ENCODE peak calls at places on chromosome X, in nine cellular contexts. One of them, this sample, is unnamed. For H3K36me3, the result is how much of the 10 kb centered on the place peaks cover.

GRCh38 chrX:661154-661553 is 30.6 kb downstream of the SHOX start:
- DNase-seq in thoracic aorta: no peak
- DNase-seq in SK-N-SH: no peak
- DNase-seq in kidney epithelial cell: no peak
- DNase-seq in CD8-positive, alpha-beta T cell: no peak
- DNase-seq in neuronal stem cell: no peak
- DNase-seq in endodermal cell: no peak
- DNase-seq in effector memory CD4-positive, alpha-beta T cell: no peak
- DNase-seq in hepatocyte: no peak
- DNase-seq in this sample: no peak

GRCh38 chrX:132435222-132435621 is 53.6 kb downstream of the MBNL3 start:
- DNase-seq in thoracic aorta: no peak
- DNase-seq in SK-N-SH: no peak
- DNase-seq in kidney epithelial cell: no peak
- DNase-seq in CD8-positive, alpha-beta T cell: no peak
- DNase-seq in neuronal stem cell: no peak
- DNase-seq in endodermal cell: no peak
- DNase-seq in effector memory CD4-positive, alpha-beta T cell: no peak
- DNase-seq in hepatocyte: no peak
- DNase-seq in this sample: no peak

GRCh38 chrX:38612281-38612680 is 50.9 kb downstream of the TSPAN7 start:
- DNase-seq in thoracic aorta: no peak
- DNase-seq in SK-N-SH: no peak
- DNase-seq in kidney epithelial cell: no peak
- DNase-seq in CD8-positive, alpha-beta T cell: no peak
- DNase-seq in neuronal stem cell: no peak
- DNase-seq in endodermal cell: no peak
- DNase-seq in effector memory CD4-positive, alpha-beta T cell: no peak
- DNase-seq in hepatocyte: no peak
- DNase-seq in this sample: no peak

GRCh38 chrX:3262906-3263305 is 83.5 kb downstream of the MXRA5 start:
- DNase-seq in thoracic aorta: peak
- DNase-seq in SK-N-SH: no peak
- DNase-seq in kidney epithelial cell: peak
- DNase-seq in CD8-positive, alpha-beta T cell: no peak
- DNase-seq in neuronal stem cell: no peak
- DNase-seq in endodermal cell: no peak
- DNase-seq in effector memory CD4-positive, alpha-beta T cell: no peak
- DNase-seq in hepatocyte: peak
- DNase-seq in this sample: peak

GRCh38 chrX:69163936-69164741 is 1.1 kb downstream of the PJA1 start:
- DNase-seq in thoracic aorta: no peak
- DNase-seq in SK-N-SH: peak
- DNase-seq in kidney epithelial cell: no peak
- DNase-seq in CD8-positive, alpha-beta T cell: peak
- DNase-seq in neuronal stem cell: no peak
- DNase-seq in endodermal cell: no peak
- DNase-seq in effector memory CD4-positive, alpha-beta T cell: peak
- DNase-seq in hepatocyte: peak
- DNase-seq in this sample: peak

GRCh38 chrX:110748256-110748811 is 47.3 kb downstream of the CHRDL1 start:
- DNase-seq in thoracic aorta: no peak
- DNase-seq in SK-N-SH: no peak
- DNase-seq in kidney epithelial cell: no peak
- DNase-seq in CD8-positive, alpha-beta T cell: no peak
- DNase-seq in neuronal stem cell: no peak
- DNase-seq in endodermal cell: no peak
- DNase-seq in effector memory CD4-positive, alpha-beta T cell: no peak
- DNase-seq in hepatocyte: no peak
- DNase-seq in this sample: no peak

GRCh38 chrX:83516597-83516996 is 8.5 kb downstream of the POU3F4 start:
- DNase-seq in thoracic aorta: no peak
- DNase-seq in SK-N-SH: no peak
- DNase-seq in kidney epithelial cell: no peak
- DNase-seq in CD8-positive, alpha-beta T cell: no peak
- DNase-seq in neuronal stem cell: no peak
- DNase-seq in endodermal cell: no peak
- DNase-seq in effector memory CD4-positive, alpha-beta T cell: no peak
- DNase-seq in hepatocyte: no peak
- DNase-seq in this sample: no peak

GRCh38 chrX:131675596-131676194 is 131.8 kb downstream of the OR13H1 start:
- DNase-seq in thoracic aorta: no peak
- DNase-seq in SK-N-SH: peak
- DNase-seq in kidney epithelial cell: no peak
- DNase-seq in CD8-positive, alpha-beta T cell: no peak
- DNase-seq in neuronal stem cell: peak
- DNase-seq in endodermal cell: peak
- DNase-seq in effector memory CD4-positive, alpha-beta T cell: no peak
- DNase-seq in hepatocyte: peak
- DNase-seq in this sample: peak

GRCh38 chrX:123846598-123847038 is 13.2 kb upstream of the XIAP start:
- DNase-seq in thoracic aorta: no peak
- DNase-seq in SK-N-SH: no peak
- DNase-seq in kidney epithelial cell: no peak
- DNase-seq in CD8-positive, alpha-beta T cell: no peak
- DNase-seq in neuronal stem cell: no peak
- DNase-seq in endodermal cell: no peak
- DNase-seq in effector memory CD4-positive, alpha-beta T cell: no peak
- DNase-seq in hepatocyte: no peak
- DNase-seq in this sample: peak

GRCh38 chrX:12080265-12080664 is 58.0 kb upstream of the FRMPD4 start:
- DNase-seq in thoracic aorta: no peak
- DNase-seq in SK-N-SH: peak
- DNase-seq in kidney epithelial cell: no peak
- DNase-seq in CD8-positive, alpha-beta T cell: no peak
- DNase-seq in neuronal stem cell: peak
- DNase-seq in endodermal cell: no peak
- DNase-seq in effector memory CD4-positive, alpha-beta T cell: no peak
- DNase-seq in hepatocyte: peak
- DNase-seq in this sample: peak

GRCh38 chrX:148865237-148865636 is 364.8 kb downstream of the AFF2 start:
- DNase-seq in thoracic aorta: no peak
- DNase-seq in SK-N-SH: no peak
- DNase-seq in kidney epithelial cell: no peak
- DNase-seq in CD8-positive, alpha-beta T cell: no peak
- DNase-seq in neuronal stem cell: no peak
- DNase-seq in endodermal cell: no peak
- DNase-seq in effector memory CD4-positive, alpha-beta T cell: no peak
- DNase-seq in hepatocyte: no peak
- DNase-seq in this sample: no peak

GRCh38 chrX:70485466-70485865 is 40.8 kb downstream of the DLG3 start:
- DNase-seq in thoracic aorta: no peak
- DNase-seq in SK-N-SH: no peak
- DNase-seq in kidney epithelial cell: no peak
- DNase-seq in CD8-positive, alpha-beta T cell: no peak
- DNase-seq in neuronal stem cell: no peak
- DNase-seq in endodermal cell: peak
- DNase-seq in effector memory CD4-positive, alpha-beta T cell: no peak
- DNase-seq in hepatocyte: no peak
- DNase-seq in this sample: no peak

GRCh38 chrX:19350831-19351447 is 7.2 kb downstream of the PDHA1 start:
- DNase-seq in thoracic aorta: no peak
- DNase-seq in SK-N-SH: no peak
- DNase-seq in kidney epithelial cell: no peak
- DNase-seq in CD8-positive, alpha-beta T cell: no peak
- DNase-seq in neuronal stem cell: no peak
- DNase-seq in endodermal cell: no peak
- DNase-seq in effector memory CD4-positive, alpha-beta T cell: no peak
- DNase-seq in hepatocyte: no peak
- DNase-seq in this sample: no peak

DNA sequence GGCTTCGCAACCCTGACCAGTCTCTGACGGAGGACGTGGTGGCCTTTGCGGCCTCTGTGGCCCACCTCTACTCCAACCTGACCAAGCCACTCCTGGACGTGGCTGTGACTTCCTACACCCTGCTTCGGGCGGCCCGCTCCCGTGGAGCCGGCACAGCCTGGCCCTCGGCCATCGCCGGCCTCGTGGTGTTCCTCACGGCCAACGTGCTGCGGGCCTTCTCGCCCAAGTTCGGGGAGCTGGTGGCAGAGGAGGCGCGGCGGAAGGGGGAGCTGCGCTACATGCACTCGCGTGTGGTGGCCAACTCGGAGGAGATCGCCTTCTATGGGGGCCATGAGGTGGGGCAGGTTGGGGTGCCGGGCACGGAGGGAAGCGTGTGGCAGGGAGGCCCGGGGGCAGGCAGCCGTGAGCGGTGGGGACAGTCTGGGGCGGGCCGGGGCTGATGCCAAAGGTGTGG is 1.2 kb downstream of the ABCD1 start:
- DNase-seq in thoracic aorta: no peak
- DNase-seq in SK-N-SH: peak
- DNase-seq in kidney epithelial cell: no peak
- DNase-seq in CD8-positive, alpha-beta T cell: no peak
- DNase-seq in neuronal stem cell: no peak
- DNase-seq in endodermal cell: no peak
- DNase-seq in effector memory CD4-positive, alpha-beta T cell: no peak
- DNase-seq in hepatocyte: no peak
- DNase-seq in this sample: no peak
- H3K4me3 ChIP-seq in thoracic aorta: peak
- H3K4me3 ChIP-seq in SK-N-SH: no peak
- H3K4me3 ChIP-seq in kidney epithelial cell: no peak
- H3K4me3 ChIP-seq in CD8-positive, alpha-beta T cell: no peak
- H3K4me3 ChIP-seq in neuronal stem cell: no peak
- H3K4me3 ChIP-seq in endodermal cell: no peak
- H3K4me3 ChIP-seq in effector memory CD4-positive, alpha-beta T cell: no peak
- H3K4me3 ChIP-seq in hepatocyte: no peak
- H3K4me3 ChIP-seq in this sample: no peak

GRCh38 chrX:41200785-41201184 is 115.5 kb downstream of the USP9X start:
- DNase-seq in thoracic aorta: no peak
- DNase-seq in SK-N-SH: no peak
- DNase-seq in kidney epithelial cell: no peak
- DNase-seq in CD8-positive, alpha-beta T cell: no peak
- DNase-seq in neuronal stem cell: no peak
- DNase-seq in endodermal cell: no peak
- DNase-seq in effector memory CD4-positive, alpha-beta T cell: no peak
- DNase-seq in hepatocyte: no peak
- DNase-seq in this sample: no peak

GRCh38 chrX:41192880-41193279 is 107.6 kb downstream of the USP9X start:
- DNase-seq in thoracic aorta: no peak
- DNase-seq in SK-N-SH: no peak
- DNase-seq in kidney epithelial cell: no peak
- DNase-seq in CD8-positive, alpha-beta T cell: no peak
- DNase-seq in neuronal stem cell: no peak
- DNase-seq in endodermal cell: no peak
- DNase-seq in effector memory CD4-positive, alpha-beta T cell: no peak
- DNase-seq in hepatocyte: no peak
- DNase-seq in this sample: no peak

DNA sequence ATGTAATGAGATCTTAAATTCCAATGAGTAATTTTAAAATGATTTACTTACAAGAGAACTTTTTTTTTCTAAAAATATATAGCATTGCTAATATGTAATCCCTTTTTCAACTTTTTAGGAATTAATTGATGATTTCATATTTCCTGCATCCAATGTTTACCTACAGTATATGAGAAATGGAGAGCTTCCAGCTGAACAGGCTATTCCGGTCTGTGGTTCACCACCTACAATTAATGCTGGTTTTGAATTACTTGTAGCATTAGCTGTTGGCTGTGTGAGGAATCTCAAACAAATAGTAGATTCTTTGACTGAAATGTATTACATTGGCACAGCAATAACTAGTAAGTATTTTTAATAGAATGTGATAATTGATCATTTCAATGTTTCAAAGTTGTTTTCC is 113.2 kb downstream of the USP9X start:
- DNase-seq in thoracic aorta: no peak
- DNase-seq in SK-N-SH: no peak
- DNase-seq in kidney epithelial cell: no peak
- DNase-seq in CD8-positive, alpha-beta T cell: no peak
- DNase-seq in neuronal stem cell: no peak
- DNase-seq in endodermal cell: no peak
- DNase-seq in effector memory CD4-positive, alpha-beta T cell: no peak
- DNase-seq in hepatocyte: no peak
- DNase-seq in this sample: no peak
- H3K36me3 ChIP-seq in thoracic aorta: under half
- H3K36me3 ChIP-seq in SK-N-SH: half or more
- H3K36me3 ChIP-seq in kidney epithelial cell: under half
- H3K36me3 ChIP-seq in CD8-positive, alpha-beta T cell: under half
- H3K36me3 ChIP-seq in neuronal stem cell: half or more
- H3K36me3 ChIP-seq in endodermal cell: half or more
- H3K36me3 ChIP-seq in effector memory CD4-positive, alpha-beta T cell: half or more
- H3K36me3 ChIP-seq in hepatocyte: under half
- H3K36me3 ChIP-seq in this sample: under half

DNA sequence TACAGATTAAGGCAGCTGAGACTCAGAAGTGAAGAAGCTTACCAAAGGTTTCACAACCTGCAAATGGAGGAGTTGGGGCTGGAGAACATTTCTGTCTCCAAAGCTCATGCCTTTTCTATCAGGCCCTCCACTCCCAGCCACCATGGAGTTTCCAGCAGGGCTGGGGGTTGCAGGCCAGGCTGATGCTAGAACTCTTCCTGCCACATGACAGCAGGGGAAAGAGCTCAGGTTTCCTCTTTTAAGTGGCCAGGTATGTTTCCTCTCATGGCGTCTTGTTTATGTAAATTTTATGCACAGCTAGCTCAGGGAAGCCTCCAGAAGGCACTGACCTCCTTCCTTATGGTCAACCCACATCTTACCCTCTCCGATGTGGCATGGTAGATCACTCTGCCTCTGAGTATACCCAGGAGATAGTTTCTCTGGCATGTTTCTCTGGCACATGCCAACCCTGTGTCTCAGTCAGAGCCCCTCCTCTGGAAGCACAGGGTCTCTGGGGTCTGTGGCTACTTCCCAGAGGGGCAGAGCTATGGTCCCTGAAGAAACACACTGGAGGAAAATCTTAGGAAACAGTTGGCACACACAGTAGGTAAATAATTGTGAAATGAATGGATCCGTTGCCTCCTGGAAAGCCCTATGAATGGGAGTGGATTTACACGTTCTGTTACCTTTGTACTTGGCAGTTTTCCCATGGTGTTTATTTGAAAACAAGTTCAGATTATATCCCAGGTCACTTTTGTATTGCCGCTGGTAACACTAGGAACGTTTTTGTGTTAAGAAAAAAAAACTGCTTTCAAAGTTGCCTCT is 28.9 kb downstream of the PDK3 start:
- DNase-seq in thoracic aorta: no peak
- DNase-seq in SK-N-SH: no peak
- DNase-seq in kidney epithelial cell: no peak
- DNase-seq in CD8-positive, alpha-beta T cell: no peak
- DNase-seq in neuronal stem cell: no peak
- DNase-seq in endodermal cell: peak
- DNase-seq in effector memory CD4-positive, alpha-beta T cell: no peak
- DNase-seq in hepatocyte: peak
- DNase-seq in this sample: no peak
- H3K4me3 ChIP-seq in thoracic aorta: no peak
- H3K4me3 ChIP-seq in SK-N-SH: no peak
- H3K4me3 ChIP-seq in kidney epithelial cell: no peak
- H3K4me3 ChIP-seq in CD8-positive, alpha-beta T cell: no peak
- H3K4me3 ChIP-seq in neuronal stem cell: no peak
- H3K4me3 ChIP-seq in endodermal cell: no peak
- H3K4me3 ChIP-seq in effector memory CD4-positive, alpha-beta T cell: no peak
- H3K4me3 ChIP-seq in hepatocyte: no peak
- H3K4me3 ChIP-seq in this sample: no peak

DNA sequence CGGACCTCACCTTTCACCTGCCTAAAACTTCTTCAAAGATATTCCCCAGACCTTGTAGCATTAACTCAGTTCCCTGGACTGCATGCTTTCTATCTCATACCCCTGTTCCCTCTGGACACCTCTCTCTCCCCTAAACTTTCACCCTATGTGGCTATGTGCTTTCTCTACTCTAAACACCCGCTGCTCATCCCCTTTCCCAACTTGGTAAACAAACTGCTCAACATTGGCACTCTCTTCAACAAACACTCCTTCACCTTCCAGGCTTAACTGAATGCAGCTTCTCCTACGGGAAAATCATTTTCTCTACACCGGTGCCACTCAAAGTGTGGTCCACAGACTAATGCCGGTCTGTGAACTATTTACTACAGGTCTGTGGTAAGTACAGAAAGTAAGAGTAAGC is 19.9 kb downstream of the PHF8 start:
- DNase-seq in thoracic aorta: no peak
- DNase-seq in SK-N-SH: no peak
- DNase-seq in kidney epithelial cell: no peak
- DNase-seq in CD8-positive, alpha-beta T cell: no peak
- DNase-seq in neuronal stem cell: no peak
- DNase-seq in endodermal cell: no peak
- DNase-seq in effector memory CD4-positive, alpha-beta T cell: no peak
- DNase-seq in hepatocyte: no peak
- DNase-seq in this sample: no peak
- H3K36me3 ChIP-seq in thoracic aorta: under half
- H3K36me3 ChIP-seq in SK-N-SH: under half
- H3K36me3 ChIP-seq in kidney epithelial cell: under half
- H3K36me3 ChIP-seq in CD8-positive, alpha-beta T cell: under half
- H3K36me3 ChIP-seq in neuronal stem cell: under half
- H3K36me3 ChIP-seq in endodermal cell: under half
- H3K36me3 ChIP-seq in effector memory CD4-positive, alpha-beta T cell: under half
- H3K36me3 ChIP-seq in hepatocyte: under half
- H3K36me3 ChIP-seq in this sample: under half

This sample was measured in brain microvascular endothelial cell.